ENCODE peak calls at places on chromosomes 1 and 21, in eight cellular contexts. One of them, this sample, is unnamed. For H3K36me3 and H3K27me3, the result is how much of the 10 kb centered on the place peaks cover.

GRCh38 chr1:212633144-212633543 is 24.6 kb downstream of the ATF3 start:
- DNase-seq in WERI-Rb-1: no peak
- DNase-seq in Caco-2: no peak
- DNase-seq in psoas muscle: no peak
- DNase-seq in uterus: no peak
- DNase-seq in lower lobe of right lung: no peak
- DNase-seq in cardiac muscle cell: no peak
- DNase-seq in brain microvascular endothelial cell: no peak
- DNase-seq in this sample: no peak

GRCh38 chr21:41901099-41901498 is 22.0 kb upstream of the PRDM15 start:
- DNase-seq in WERI-Rb-1: no peak
- DNase-seq in brain microvascular endothelial cell: no peak
- DNase-seq in lower lobe of right lung: no peak
- DNase-seq in psoas muscle: no peak
- DNase-seq in uterus: no peak
- DNase-seq in Caco-2: no peak
- DNase-seq in cardiac muscle cell: no peak
- DNase-seq in this sample: no peak

GRCh38 chr1:42931911-42932422 is 26.7 kb downstream of the SLC2A1 start:
- DNase-seq in psoas muscle: peak
- DNase-seq in lower lobe of right lung: peak
- DNase-seq in WERI-Rb-1: no peak
- DNase-seq in uterus: no peak
- DNase-seq in Caco-2: no peak
- DNase-seq in cardiac muscle cell: no peak
- DNase-seq in brain microvascular endothelial cell: no peak
- DNase-seq in this sample: peak

GRCh38 chr1:118294817-118295486 is 109.9 kb upstream of the SPAG17 start:
- DNase-seq in lower lobe of right lung: no peak
- DNase-seq in psoas muscle: peak
- DNase-seq in brain microvascular endothelial cell: peak
- DNase-seq in WERI-Rb-1: no peak
- DNase-seq in cardiac muscle cell: no peak
- DNase-seq in Caco-2: no peak
- DNase-seq in uterus: no peak
- DNase-seq in this sample: no peak

GRCh38 chr1:48898894-48899293 is 122.2 kb upstream of the BEND5 start:
- DNase-seq in psoas muscle: no peak
- DNase-seq in WERI-Rb-1: no peak
- DNase-seq in brain microvascular endothelial cell: no peak
- DNase-seq in uterus: no peak
- DNase-seq in Caco-2: no peak
- DNase-seq in cardiac muscle cell: no peak
- DNase-seq in lower lobe of right lung: no peak
- DNase-seq in this sample: no peak

GRCh38 chr1:186927884-186928283 is 99.1 kb downstream of the PLA2G4A start:
- DNase-seq in psoas muscle: no peak
- DNase-seq in Caco-2: peak
- DNase-seq in lower lobe of right lung: no peak
- DNase-seq in uterus: no peak
- DNase-seq in WERI-Rb-1: no peak
- DNase-seq in brain microvascular endothelial cell: no peak
- DNase-seq in cardiac muscle cell: peak
- DNase-seq in this sample: no peak

GRCh38 chr1:47409311-47410085 is 6.6 kb upstream of the FOXE3 start:
- DNase-seq in brain microvascular endothelial cell: peak
- DNase-seq in Caco-2: peak
- DNase-seq in cardiac muscle cell: peak
- DNase-seq in uterus: no peak
- DNase-seq in lower lobe of right lung: no peak
- DNase-seq in WERI-Rb-1: no peak
- DNase-seq in psoas muscle: no peak
- DNase-seq in this sample: no peak

GRCh38 chr1:5256793-5257192 is 602.4 kb downstream of the AJAP1 start:
- DNase-seq in psoas muscle: no peak
- DNase-seq in WERI-Rb-1: no peak
- DNase-seq in lower lobe of right lung: no peak
- DNase-seq in Caco-2: no peak
- DNase-seq in brain microvascular endothelial cell: no peak
- DNase-seq in uterus: no peak
- DNase-seq in cardiac muscle cell: no peak
- DNase-seq in this sample: no peak

GRCh38 chr1:1619917-1620361 is 4.6 kb downstream of the MIB2 start:
- DNase-seq in Caco-2: no peak
- DNase-seq in WERI-Rb-1: peak
- DNase-seq in uterus: no peak
- DNase-seq in cardiac muscle cell: no peak
- DNase-seq in lower lobe of right lung: peak
- DNase-seq in psoas muscle: peak
- DNase-seq in brain microvascular endothelial cell: no peak
- DNase-seq in this sample: no peak

GRCh38 chr21:46295996-46296752 is 10.0 kb downstream of the YBEY start:
- DNase-seq in lower lobe of right lung: peak
- DNase-seq in psoas muscle: peak
- DNase-seq in uterus: peak
- DNase-seq in cardiac muscle cell: no peak
- DNase-seq in brain microvascular endothelial cell: peak
- DNase-seq in WERI-Rb-1: no peak
- DNase-seq in Caco-2: no peak
- DNase-seq in this sample: peak

GRCh38 chr1:9066945-9067807 is 2.3 kb downstream of the SLC2A5 start:
- DNase-seq in lower lobe of right lung: peak
- DNase-seq in cardiac muscle cell: no peak
- DNase-seq in uterus: peak
- DNase-seq in WERI-Rb-1: no peak
- DNase-seq in brain microvascular endothelial cell: peak
- DNase-seq in Caco-2: no peak
- DNase-seq in psoas muscle: peak
- DNase-seq in this sample: no peak

GRCh38 chr1:7387053-7387861 is 383.8 kb upstream of the VAMP3 start:
- DNase-seq in cardiac muscle cell: no peak
- DNase-seq in uterus: no peak
- DNase-seq in psoas muscle: no peak
- DNase-seq in Caco-2: peak
- DNase-seq in lower lobe of right lung: no peak
- DNase-seq in WERI-Rb-1: no peak
- DNase-seq in brain microvascular endothelial cell: no peak
- DNase-seq in this sample: peak

GRCh38 chr1:23035823-23036452 is 16.7 kb downstream of the KDM1A start:
- DNase-seq in uterus: no peak
- DNase-seq in WERI-Rb-1: peak
- DNase-seq in cardiac muscle cell: no peak
- DNase-seq in lower lobe of right lung: no peak
- DNase-seq in psoas muscle: no peak
- DNase-seq in brain microvascular endothelial cell: peak
- DNase-seq in Caco-2: no peak
- DNase-seq in this sample: no peak

GRCh38 chr1:167128261-167129227 is 34.7 kb downstream of the STYXL2 start:
- DNase-seq in lower lobe of right lung: no peak
- DNase-seq in cardiac muscle cell: no peak
- DNase-seq in WERI-Rb-1: no peak
- DNase-seq in brain microvascular endothelial cell: no peak
- DNase-seq in Caco-2: no peak
- DNase-seq in psoas muscle: no peak
- DNase-seq in uterus: no peak
- DNase-seq in this sample: no peak
- TF ChIP-seq CTCF in lower lobe of right lung: no peak
- TF ChIP-seq CTCF in cardiac muscle cell: no peak
- TF ChIP-seq CTCF in WERI-Rb-1: no peak
- TF ChIP-seq CTCF in brain microvascular endothelial cell: no peak
- TF ChIP-seq CTCF in Caco-2: no peak
- TF ChIP-seq CTCF in psoas muscle: no peak
- TF ChIP-seq CTCF in uterus: no peak
- TF ChIP-seq CTCF in this sample: peak

GRCh38 chr1:21736876-21737275 is 46.1 kb downstream of the USP48 start:
- DNase-seq in lower lobe of right lung: no peak
- DNase-seq in brain microvascular endothelial cell: no peak
- DNase-seq in WERI-Rb-1: no peak
- DNase-seq in psoas muscle: no peak
- DNase-seq in uterus: no peak
- DNase-seq in Caco-2: no peak
- DNase-seq in cardiac muscle cell: no peak
- DNase-seq in this sample: no peak
- H3K36me3 ChIP-seq in lower lobe of right lung: half or more
- H3K36me3 ChIP-seq in brain microvascular endothelial cell: under half
- H3K36me3 ChIP-seq in WERI-Rb-1: under half
- H3K36me3 ChIP-seq in psoas muscle: under half
- H3K36me3 ChIP-seq in uterus: under half
- H3K36me3 ChIP-seq in Caco-2: under half
- H3K36me3 ChIP-seq in cardiac muscle cell: under half
- H3K36me3 ChIP-seq in this sample: under half

GRCh38 chr1:226646026-226646869 is 92.8 kb downstream of the ITPKB start:
- DNase-seq in uterus: peak
- DNase-seq in psoas muscle: peak
- DNase-seq in lower lobe of right lung: peak
- DNase-seq in WERI-Rb-1: peak
- DNase-seq in brain microvascular endothelial cell: no peak
- DNase-seq in cardiac muscle cell: no peak
- DNase-seq in Caco-2: peak
- DNase-seq in this sample: no peak

GRCh38 chr1:226646870-226647449 is 92.1 kb downstream of the ITPKB start:
- DNase-seq in Caco-2: no peak
- DNase-seq in uterus: no peak
- DNase-seq in WERI-Rb-1: no peak
- DNase-seq in brain microvascular endothelial cell: no peak
- DNase-seq in psoas muscle: peak
- DNase-seq in lower lobe of right lung: peak
- DNase-seq in cardiac muscle cell: no peak
- DNase-seq in this sample: no peak

GRCh38 chr1:226643701-226644540 is 95.2 kb downstream of the ITPKB start:
- DNase-seq in Caco-2: no peak
- DNase-seq in WERI-Rb-1: no peak
- DNase-seq in lower lobe of right lung: peak
- DNase-seq in psoas muscle: peak
- DNase-seq in cardiac muscle cell: no peak
- DNase-seq in uterus: peak
- DNase-seq in brain microvascular endothelial cell: no peak
- DNase-seq in this sample: peak

GRCh38 chr1:226644541-226645176 is 94.4 kb downstream of the ITPKB start:
- DNase-seq in uterus: no peak
- DNase-seq in Caco-2: no peak
- DNase-seq in lower lobe of right lung: peak
- DNase-seq in brain microvascular endothelial cell: no peak
- DNase-seq in psoas muscle: peak
- DNase-seq in cardiac muscle cell: no peak
- DNase-seq in WERI-Rb-1: no peak
- DNase-seq in this sample: no peak

DNA sequence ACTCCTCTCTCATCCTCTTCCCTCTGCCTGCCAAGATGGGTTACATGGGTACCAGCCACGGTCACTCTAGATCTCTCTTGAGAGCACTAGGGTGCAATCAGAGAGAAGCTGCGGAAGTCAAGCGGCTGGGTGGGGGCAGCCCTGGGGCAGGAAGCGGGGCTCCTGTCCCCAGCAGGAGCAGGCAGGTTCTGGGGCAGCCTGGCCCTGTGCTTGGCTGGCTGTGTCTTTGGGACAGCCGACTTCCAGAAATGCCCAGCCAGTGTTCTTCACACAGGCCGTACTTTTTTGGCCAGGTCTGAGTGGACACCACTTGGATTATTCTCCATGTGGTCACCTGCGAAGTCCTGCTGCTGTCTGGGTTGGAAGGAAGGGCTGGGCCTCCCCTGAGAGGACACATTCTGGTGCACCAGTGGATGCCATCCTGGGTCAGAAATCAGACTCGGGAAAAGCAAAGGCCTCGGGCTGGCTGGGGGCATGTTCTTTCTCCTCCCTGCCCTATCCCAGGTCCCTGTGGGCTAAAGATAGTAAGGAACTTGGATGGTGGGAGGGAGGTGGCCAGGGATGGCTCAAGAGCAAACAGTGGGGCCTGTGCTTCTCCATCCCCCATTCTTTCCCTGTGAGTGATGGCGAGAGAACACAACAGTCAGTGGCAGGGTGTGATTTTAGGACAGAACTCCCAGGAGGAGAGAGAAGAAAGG is 93.7 kb downstream of the ITPKB start:
- DNase-seq in WERI-Rb-1: no peak
- DNase-seq in Caco-2: no peak
- DNase-seq in uterus: no peak
- DNase-seq in psoas muscle: peak
- DNase-seq in brain microvascular endothelial cell: no peak
- DNase-seq in cardiac muscle cell: no peak
- DNase-seq in lower lobe of right lung: peak
- DNase-seq in this sample: no peak
- H3K27me3 ChIP-seq in WERI-Rb-1: under half
- H3K27me3 ChIP-seq in Caco-2: under half
- H3K27me3 ChIP-seq in uterus: under half
- H3K27me3 ChIP-seq in psoas muscle: under half
- H3K27me3 ChIP-seq in brain microvascular endothelial cell: under half
- H3K27me3 ChIP-seq in cardiac muscle cell: under half
- H3K27me3 ChIP-seq in lower lobe of right lung: under half
- H3K27me3 ChIP-seq in this sample: under half

DNA sequence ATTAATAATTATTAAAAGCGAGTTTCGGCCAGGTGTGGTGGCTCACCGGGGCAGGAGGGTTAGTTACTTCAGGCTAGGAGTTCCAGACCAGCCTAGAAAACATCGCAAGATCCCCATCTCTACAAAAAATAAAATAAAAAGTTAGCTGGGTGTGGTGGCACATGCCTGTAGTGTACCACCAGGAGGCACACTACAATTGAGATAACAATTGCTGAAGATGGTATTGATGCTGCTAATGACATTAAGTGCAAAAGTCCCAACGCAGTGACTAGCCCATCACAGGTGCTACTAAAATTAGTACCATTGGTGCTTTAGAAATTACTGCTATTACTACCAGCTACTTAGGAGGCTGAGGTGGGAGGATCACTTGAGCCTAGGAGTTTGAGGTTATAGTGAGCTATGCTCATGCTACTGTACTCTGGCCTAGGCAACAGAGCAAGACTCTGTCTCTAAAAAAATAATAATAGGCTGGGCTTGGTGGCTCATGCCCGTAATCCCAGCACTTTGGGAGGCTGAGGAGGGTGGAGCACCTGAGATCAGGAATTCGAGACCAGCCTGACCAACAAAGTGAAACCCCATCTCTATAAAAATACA is 156.6 kb downstream of the GREM2 start:
- DNase-seq in Caco-2: peak
- DNase-seq in WERI-Rb-1: no peak
- DNase-seq in brain microvascular endothelial cell: no peak
- DNase-seq in uterus: no peak
- DNase-seq in lower lobe of right lung: no peak
- DNase-seq in psoas muscle: no peak
- DNase-seq in cardiac muscle cell: no peak
- DNase-seq in this sample: no peak
- TF ChIP-seq CTCF in Caco-2: peak
- TF ChIP-seq CTCF in WERI-Rb-1: peak
- TF ChIP-seq CTCF in brain microvascular endothelial cell: peak
- TF ChIP-seq CTCF in uterus: no peak
- TF ChIP-seq CTCF in lower lobe of right lung: peak
- TF ChIP-seq CTCF in psoas muscle: no peak
- TF ChIP-seq CTCF in cardiac muscle cell: peak
- TF ChIP-seq CTCF in this sample: no peak

This sample was measured in Peyer's patch.